ENCODE peak calls at places on chromosomes 7 and 10, in five cellular contexts. One of them, this sample, is unnamed.

GRCh38 chr10:117830832-117831231 is 215.9 kb downstream of the RAB11FIP2 start:
- DNase-seq in cardiac fibroblast: no peak
- DNase-seq in fibroblast of mammary gland: no peak
- DNase-seq in MCF 10A: no peak
- DNase-seq in OCI-LY7: no peak
- DNase-seq in this sample: no peak

GRCh38 chr10:118246340-118247247 is 95.5 kb downstream of the FAM204A start:
- DNase-seq in cardiac fibroblast: no peak
- DNase-seq in fibroblast of mammary gland: no peak
- DNase-seq in MCF 10A: no peak
- DNase-seq in OCI-LY7: no peak
- DNase-seq in this sample: no peak

GRCh38 chr7:56222866-56223265 is 106.6 kb upstream of the NUPR2 start:
- DNase-seq in cardiac fibroblast: no peak
- DNase-seq in fibroblast of mammary gland: no peak
- DNase-seq in MCF 10A: no peak
- DNase-seq in OCI-LY7: no peak
- DNase-seq in this sample: no peak

GRCh38 chr10:131790021-131790420 is 110.8 kb upstream of the PPP2R2D start:
- DNase-seq in cardiac fibroblast: no peak
- DNase-seq in fibroblast of mammary gland: peak
- DNase-seq in MCF 10A: peak
- DNase-seq in OCI-LY7: peak
- DNase-seq in this sample: no peak

GRCh38 chr10:114825513-114826253 is 4.1 kb downstream of the FHIP2A start:
- DNase-seq in cardiac fibroblast: peak
- DNase-seq in fibroblast of mammary gland: peak
- DNase-seq in MCF 10A: peak
- DNase-seq in OCI-LY7: no peak
- DNase-seq in this sample: no peak

GRCh38 chr7:17274551-17275245 is 23.8 kb upstream of the AHR start:
- DNase-seq in cardiac fibroblast: peak
- DNase-seq in fibroblast of mammary gland: peak
- DNase-seq in MCF 10A: peak
- DNase-seq in OCI-LY7: no peak
- DNase-seq in this sample: no peak

GRCh38 chr10:86653987-86654386 is 360 bp upstream of the OPN4 start:
- DNase-seq in cardiac fibroblast: no peak
- DNase-seq in fibroblast of mammary gland: no peak
- DNase-seq in MCF 10A: no peak
- DNase-seq in OCI-LY7: no peak
- DNase-seq in this sample: no peak

GRCh38 chr7:141275350-141275749 is 201.5 kb downstream of the TMEM178B start:
- DNase-seq in cardiac fibroblast: no peak
- DNase-seq in fibroblast of mammary gland: no peak
- DNase-seq in MCF 10A: no peak
- DNase-seq in OCI-LY7: no peak
- DNase-seq in this sample: no peak

GRCh38 chr7:16356241-16356958 is 64.9 kb downstream of the CRPPA start:
- DNase-seq in cardiac fibroblast: peak
- DNase-seq in fibroblast of mammary gland: peak
- DNase-seq in MCF 10A: no peak
- DNase-seq in OCI-LY7: no peak
- DNase-seq in this sample: no peak

GRCh38 chr10:86411852-86412550 is 45.4 kb upstream of the GRID1 start:
- DNase-seq in cardiac fibroblast: no peak
- DNase-seq in fibroblast of mammary gland: no peak
- DNase-seq in MCF 10A: no peak
- DNase-seq in OCI-LY7: peak
- DNase-seq in this sample: no peak

GRCh38 chr10:79176052-79176501 is 107.3 kb downstream of the ZMIZ1 start:
- DNase-seq in cardiac fibroblast: no peak
- DNase-seq in fibroblast of mammary gland: peak
- DNase-seq in MCF 10A: no peak
- DNase-seq in OCI-LY7: no peak
- DNase-seq in this sample: no peak

GRCh38 chr10:18075881-18076280 is 64.3 kb upstream of the CACNB2 start:
- DNase-seq in cardiac fibroblast: no peak
- DNase-seq in fibroblast of mammary gland: no peak
- DNase-seq in MCF 10A: no peak
- DNase-seq in OCI-LY7: no peak
- DNase-seq in this sample: no peak

GRCh38 chr7:38105874-38106483 is 72.1 kb upstream of the STARD3NL start:
- DNase-seq in cardiac fibroblast: peak
- DNase-seq in fibroblast of mammary gland: peak
- DNase-seq in MCF 10A: peak
- DNase-seq in OCI-LY7: peak
- DNase-seq in this sample: no peak

GRCh38 chr7:57205000-57205399 is 72.8 kb upstream of the ZNF479 start:
- DNase-seq in cardiac fibroblast: no peak
- DNase-seq in fibroblast of mammary gland: no peak
- DNase-seq in MCF 10A: no peak
- DNase-seq in OCI-LY7: no peak
- DNase-seq in this sample: no peak

GRCh38 chr7:7687800-7688199 is 30.6 kb downstream of the RPA3 start:
- DNase-seq in cardiac fibroblast: no peak
- DNase-seq in fibroblast of mammary gland: no peak
- DNase-seq in MCF 10A: no peak
- DNase-seq in OCI-LY7: no peak
- DNase-seq in this sample: no peak

GRCh38 chr7:7681936-7682329 is 36.5 kb downstream of the RPA3 start:
- DNase-seq in cardiac fibroblast: no peak
- DNase-seq in fibroblast of mammary gland: no peak
- DNase-seq in MCF 10A: no peak
- DNase-seq in OCI-LY7: no peak
- DNase-seq in this sample: no peak

GRCh38 chr7:7681191-7681935 is 37.0 kb downstream of the RPA3 start:
- DNase-seq in cardiac fibroblast: peak
- DNase-seq in fibroblast of mammary gland: peak
- DNase-seq in MCF 10A: peak
- DNase-seq in OCI-LY7: peak
- DNase-seq in this sample: no peak

GRCh38 chr7:7686806-7687205 is 31.6 kb downstream of the RPA3 start:
- DNase-seq in cardiac fibroblast: no peak
- DNase-seq in fibroblast of mammary gland: no peak
- DNase-seq in MCF 10A: no peak
- DNase-seq in OCI-LY7: no peak
- DNase-seq in this sample: no peak

GRCh38 chr7:7682856-7683255 is 35.6 kb downstream of the RPA3 start:
- DNase-seq in cardiac fibroblast: no peak
- DNase-seq in fibroblast of mammary gland: no peak
- DNase-seq in MCF 10A: no peak
- DNase-seq in OCI-LY7: no peak
- DNase-seq in this sample: no peak
- TF ChIP-seq CTCF in cardiac fibroblast: no peak
- TF ChIP-seq CTCF in fibroblast of mammary gland: no peak
- TF ChIP-seq CTCF in MCF 10A: no peak
- TF ChIP-seq CTCF in OCI-LY7: no peak
- TF ChIP-seq CTCF in this sample: no peak

GRCh38 chr10:44863344-44864041 is 47.6 kb upstream of the TMEM72 start:
- DNase-seq in cardiac fibroblast: no peak
- DNase-seq in fibroblast of mammary gland: peak
- DNase-seq in MCF 10A: no peak
- DNase-seq in OCI-LY7: no peak
- DNase-seq in this sample: no peak
- TF ChIP-seq CTCF in cardiac fibroblast: no peak
- TF ChIP-seq CTCF in fibroblast of mammary gland: no peak
- TF ChIP-seq CTCF in MCF 10A: no peak
- TF ChIP-seq CTCF in OCI-LY7: no peak
- TF ChIP-seq CTCF in this sample: no peak

GRCh38 chr7:30682131-30683083 is at the start of gene CRHR2:
- DNase-seq in cardiac fibroblast: no peak
- DNase-seq in fibroblast of mammary gland: no peak
- DNase-seq in MCF 10A: no peak
- DNase-seq in OCI-LY7: no peak
- DNase-seq in this sample: no peak

GRCh38 chr7:30683839-30684238 is 1.6 kb upstream of the CRHR2 start:
- DNase-seq in cardiac fibroblast: no peak
- DNase-seq in fibroblast of mammary gland: no peak
- DNase-seq in MCF 10A: no peak
- DNase-seq in OCI-LY7: no peak
- DNase-seq in this sample: no peak

GRCh38 chr7:30679664-30680063 is 2.6 kb downstream of the CRHR2 start:
- DNase-seq in cardiac fibroblast: no peak
- DNase-seq in fibroblast of mammary gland: no peak
- DNase-seq in MCF 10A: no peak
- DNase-seq in OCI-LY7: no peak
- DNase-seq in this sample: no peak

GRCh38 chr7:30683306-30683705 is 1.1 kb upstream of the CRHR2 start:
- DNase-seq in cardiac fibroblast: no peak
- DNase-seq in fibroblast of mammary gland: no peak
- DNase-seq in MCF 10A: no peak
- DNase-seq in OCI-LY7: no peak
- DNase-seq in this sample: no peak

GRCh38 chr7:30681262-30682130 is 760 bp downstream of the CRHR2 start:
- DNase-seq in cardiac fibroblast: no peak
- DNase-seq in fibroblast of mammary gland: no peak
- DNase-seq in MCF 10A: no peak
- DNase-seq in OCI-LY7: no peak
- DNase-seq in this sample: no peak
- TF ChIP-seq CTCF in cardiac fibroblast: no peak
- TF ChIP-seq CTCF in fibroblast of mammary gland: no peak
- TF ChIP-seq CTCF in MCF 10A: no peak
- TF ChIP-seq CTCF in OCI-LY7: no peak
- TF ChIP-seq CTCF in this sample: no peak

DNA sequence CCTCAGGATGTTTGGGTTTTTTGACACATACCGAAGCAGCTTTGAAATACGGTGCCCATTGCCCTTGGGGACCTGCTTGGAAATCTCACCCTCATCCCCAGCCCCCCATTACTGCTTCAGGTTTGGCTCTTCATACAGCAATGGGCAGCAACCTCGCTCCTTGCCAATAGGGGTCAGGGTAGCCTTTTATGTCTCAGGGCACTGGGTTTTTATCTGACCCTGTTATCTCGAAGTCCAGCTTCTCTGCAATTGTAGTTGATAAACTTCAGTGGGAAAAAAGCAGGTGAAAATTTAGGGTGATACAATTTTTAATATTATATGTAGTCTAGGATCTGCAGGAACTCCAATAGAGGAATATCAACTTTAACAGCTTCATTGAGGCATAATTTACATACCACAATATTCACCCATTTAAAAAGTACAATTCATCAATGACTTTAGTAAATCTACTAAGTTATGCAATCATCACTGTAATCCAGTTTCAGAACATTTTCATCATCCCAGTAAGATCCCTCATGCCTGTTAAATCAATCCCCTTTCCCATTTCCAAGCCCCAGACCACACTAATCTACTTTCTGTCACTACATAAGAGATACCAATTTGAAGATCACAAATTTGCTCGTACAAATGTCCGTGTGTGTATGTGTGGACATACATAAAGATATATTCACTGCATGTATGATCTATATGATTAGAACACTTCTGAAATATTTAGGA is 386.2 kb downstream of the KCNMA1 start:
- DNase-seq in cardiac fibroblast: no peak
- DNase-seq in fibroblast of mammary gland: peak
- DNase-seq in MCF 10A: peak
- DNase-seq in OCI-LY7: peak
- DNase-seq in this sample: no peak
- TF ChIP-seq CTCF in cardiac fibroblast: peak
- TF ChIP-seq CTCF in fibroblast of mammary gland: peak
- TF ChIP-seq CTCF in MCF 10A: peak
- TF ChIP-seq CTCF in OCI-LY7: peak
- TF ChIP-seq CTCF in this sample: no peak

GRCh38 chr7:129825005-129825553 is 127.7 kb downstream of the UBE2H start:
- DNase-seq in cardiac fibroblast: peak
- DNase-seq in fibroblast of mammary gland: no peak
- DNase-seq in MCF 10A: peak
- DNase-seq in OCI-LY7: peak
- DNase-seq in this sample: peak
- TF ChIP-seq CTCF in cardiac fibroblast: peak
- TF ChIP-seq CTCF in fibroblast of mammary gland: peak
- TF ChIP-seq CTCF in MCF 10A: peak
- TF ChIP-seq CTCF in OCI-LY7: no peak
- TF ChIP-seq CTCF in this sample: peak

GRCh38 chr7:35513192-35513591 is 181.7 kb downstream of the HERPUD2 start:
- DNase-seq in cardiac fibroblast: no peak
- DNase-seq in fibroblast of mammary gland: no peak
- DNase-seq in MCF 10A: no peak
- DNase-seq in OCI-LY7: no peak
- DNase-seq in this sample: no peak

GRCh38 chr7:35504365-35504764 is 190.6 kb downstream of the HERPUD2 start:
- DNase-seq in cardiac fibroblast: no peak
- DNase-seq in fibroblast of mammary gland: no peak
- DNase-seq in MCF 10A: no peak
- DNase-seq in OCI-LY7: no peak
- DNase-seq in this sample: no peak

GRCh38 chr7:35512716-35513115 is 182.2 kb downstream of the HERPUD2 start:
- DNase-seq in cardiac fibroblast: no peak
- DNase-seq in fibroblast of mammary gland: no peak
- DNase-seq in MCF 10A: no peak
- DNase-seq in OCI-LY7: no peak
- DNase-seq in this sample: no peak

GRCh38 chr7:35505031-35505430 is 189.9 kb downstream of the HERPUD2 start:
- DNase-seq in cardiac fibroblast: no peak
- DNase-seq in fibroblast of mammary gland: no peak
- DNase-seq in MCF 10A: no peak
- DNase-seq in OCI-LY7: no peak
- DNase-seq in this sample: no peak

DNA sequence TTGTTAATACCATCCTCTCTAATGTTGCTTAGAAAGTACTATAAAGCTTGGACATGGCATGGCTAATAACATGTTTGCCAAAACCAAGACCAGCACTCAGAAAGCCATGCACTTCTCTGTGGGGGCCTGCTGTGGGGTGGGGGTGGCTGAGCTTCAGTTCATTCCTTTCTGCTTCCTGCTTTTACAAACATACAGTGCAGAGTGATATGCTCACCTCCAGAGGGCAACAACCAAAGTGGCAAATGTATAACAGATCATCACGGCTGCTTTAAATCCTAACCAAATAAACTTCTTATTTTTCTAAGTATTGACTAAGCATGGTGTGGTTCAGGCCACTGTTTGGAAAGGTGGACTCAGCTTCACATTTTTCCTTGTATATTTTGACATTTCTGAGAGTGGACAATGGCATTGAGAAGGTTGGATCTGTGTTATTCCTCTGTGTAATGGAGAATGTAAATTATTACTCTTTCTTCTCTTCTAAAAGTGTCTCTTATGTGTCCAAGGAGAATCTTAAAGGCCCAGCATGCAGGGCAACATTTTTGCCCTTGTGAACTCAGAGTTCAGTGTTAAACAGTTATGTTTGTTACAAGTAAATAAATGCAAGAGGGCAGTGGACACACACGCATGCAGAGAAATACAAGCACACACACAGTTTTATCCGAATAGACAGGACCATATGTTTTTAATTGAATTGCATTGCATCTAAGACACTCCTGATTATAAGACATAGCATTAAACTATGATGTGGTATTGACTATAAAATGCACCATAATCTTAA is 186.1 kb downstream of the HERPUD2 start:
- DNase-seq in cardiac fibroblast: no peak
- DNase-seq in fibroblast of mammary gland: no peak
- DNase-seq in MCF 10A: no peak
- DNase-seq in OCI-LY7: peak
- DNase-seq in this sample: no peak
- TF ChIP-seq CTCF in cardiac fibroblast: no peak
- TF ChIP-seq CTCF in fibroblast of mammary gland: no peak
- TF ChIP-seq CTCF in MCF 10A: no peak
- TF ChIP-seq CTCF in OCI-LY7: peak
- TF ChIP-seq CTCF in this sample: no peak